ENCODE peak calls at places on chromosomes 3 and 15, in six cellular contexts. I, M, Z, H, Y and K are unnamed samples.

GRCh38 chr3:185317674-185318073 is 45.3 kb upstream of the MAP3K13 start:
- DNase-seq in Y (no peak), H (no peak), I (no peak), M (no peak), Z (no peak), K (no peak)

GRCh38 chr3:161372321-161373260 is 1.3 kb upstream of the SPTSSB start:
- DNase-seq in Z (peak; percentile 74), I (peak; percentile 20), H (peak; percentile 41), Y (peak; percentile 16), M (no peak), K (no peak)

GRCh38 chr15:93030430-93031102 is 58.4 kb downstream of the RGMA start:
- DNase-seq in Y (peak; percentile 55), M (no peak), Z (peak; percentile 91), I (peak; percentile 63), H (peak; percentile 90), K (peak; percentile 22)

GRCh38 chr3:122932251-122932967 is 95.2 kb downstream of the SEMA5B start:
- DNase-seq in Y (no peak), H (no peak), Z (no peak), I (no peak), M (no peak), K (no peak)

GRCh38 chr3:159904911-159905310 is 83.7 kb upstream of the IL12A start:
- DNase-seq in I (no peak), M (no peak), H (no peak), Y (no peak), Z (no peak), K (no peak)

GRCh38 chr3:100080573-100080972 is 33.7 kb downstream of the FILIP1L start:
- DNase-seq in M (no peak), I (no peak), H (no peak), Y (no peak), Z (no peak), K (no peak)

GRCh38 chr15:68797589-68798377 is 22.9 kb downstream of the ANP32A start:
- DNase-seq in H (peak; percentile 49), Z (peak; percentile 45), I (no peak), Y (peak; percentile 27), M (no peak), K (no peak)

GRCh38 chr3:117610156-117610555 is 900.6 kb downstream of the TUSC7 start:
- DNase-seq in Y (no peak), I (no peak), Z (no peak), H (no peak), M (no peak), K (no peak)

GRCh38 chr3:154932633-154933032 is 147.5 kb upstream of the MME start:
- DNase-seq in Z (no peak), M (no peak), H (no peak), I (no peak), Y (no peak), K (no peak)

GRCh38 chr3:11363732-11364131 is 91.5 kb downstream of the ATG7 start:
- DNase-seq in H (no peak), I (no peak), M (no peak), Z (no peak), Y (no peak), K (no peak)

GRCh38 chr15:36465304-36465703 is 114.1 kb upstream of the CDIN1 start:
- DNase-seq in Z (no peak), M (no peak), H (no peak), Y (no peak), I (no peak), K (no peak)

GRCh38 chr15:38029741-38030140 is 95.3 kb downstream of the TMCO5A start:
- DNase-seq in Z (no peak), M (no peak), Y (no peak), H (no peak), I (no peak), K (no peak)

GRCh38 chr3:44680921-44681455 is 31.5 kb upstream of the ZNF502 start:
- DNase-seq in I (no peak), M (no peak), H (no peak), Z (no peak), Y (no peak), K (no peak)

GRCh38 chr15:67177750-67178149 is 76.7 kb downstream of the AAGAB start:
- DNase-seq in M (no peak), Z (no peak), H (no peak), Y (no peak), I (no peak), K (peak; percentile 60)

GRCh38 chr3:72147600-72147999 is 362.7 kb upstream of the PROK2 start:
- DNase-seq in Y (no peak), M (no peak), H (no peak), Z (no peak), I (no peak), K (no peak)

GRCh38 chr15:43100971-43101370 is 4.9 kb downstream of the UBR1 start:
- DNase-seq in Z (no peak), M (no peak), I (no peak), H (no peak), Y (no peak), K (no peak)

GRCh38 chr3:81592101-81592500 is 169.3 kb downstream of the GBE1 start:
- DNase-seq in Z (no peak), I (no peak), H (no peak), Y (no peak), M (no peak), K (no peak)

GRCh38 chr15:81155375-81156218 is 21.5 kb downstream of the CFAP161 start:
- DNase-seq in I (no peak), H (peak; percentile 53), M (peak; percentile 58), Y (no peak), Z (peak; percentile 46), K (no peak)

GRCh38 chr15:78061963-78062427 is 15.5 kb downstream of the TBC1D2B start:
- DNase-seq in H (peak; percentile 52), Z (no peak), I (no peak), Y (no peak), M (no peak), K (no peak)

GRCh38 chr3:53242642-53243041 is 13.2 kb downstream of the TKT start:
- DNase-seq in Z (no peak), Y (no peak), M (no peak), H (no peak), I (no peak), K (no peak)

GRCh38 chr15:94791008-94791407 is 559.6 kb downstream of the MCTP2 start:
- DNase-seq in M (no peak), Z (no peak), H (no peak), Y (no peak), I (no peak), K (no peak)

DNA sequence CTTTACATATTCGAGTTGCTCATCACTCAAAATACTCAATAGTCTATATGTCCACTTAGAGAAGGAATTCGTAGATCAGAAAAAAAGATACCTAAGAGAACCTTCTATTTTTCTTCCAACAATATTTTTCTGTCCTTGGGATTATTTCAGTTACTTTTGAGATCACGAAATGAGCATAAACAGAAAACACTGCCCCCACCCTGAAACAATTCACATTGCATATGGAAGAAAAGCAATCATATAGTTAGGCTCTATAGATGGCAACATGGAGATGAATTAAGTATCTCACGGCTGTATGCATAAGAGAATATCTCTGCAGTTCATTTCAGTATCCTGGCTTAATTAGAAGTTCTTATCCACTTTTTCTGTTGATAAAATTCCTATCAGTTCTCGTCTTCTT is 391.1 kb downstream of the FGF12 start:
- DNase-seq in Z (no peak), H (no peak), Y (no peak), M (no peak), I (no peak), K (no peak)
- TF ChIP-seq CTCF in Z (peak; percentile 43), H (no peak), Y (no peak), M (no peak), I (no peak), K (no peak)

GRCh38 chr15:83652606-83653204 is 1.2 kb upstream of the ADAMTSL3 start:
- DNase-seq in M (no peak), Y (no peak), H (no peak), I (no peak), Z (no peak), K (no peak)

GRCh38 chr15:83655237-83655616 is 1.3 kb downstream of the ADAMTSL3 start:
- DNase-seq in I (no peak), Z (no peak), H (no peak), M (no peak), Y (no peak), K (no peak)

GRCh38 chr15:83653288-83653638 is 660 bp upstream of the ADAMTSL3 start:
- DNase-seq in Y (no peak), M (no peak), H (no peak), I (no peak), Z (no peak), K (no peak)

GRCh38 chr15:83654379-83655236 is 685 bp downstream of the ADAMTSL3 start:
- DNase-seq in M (no peak), Y (peak; percentile 75), Z (no peak), I (no peak), H (no peak), K (no peak)

DNA sequence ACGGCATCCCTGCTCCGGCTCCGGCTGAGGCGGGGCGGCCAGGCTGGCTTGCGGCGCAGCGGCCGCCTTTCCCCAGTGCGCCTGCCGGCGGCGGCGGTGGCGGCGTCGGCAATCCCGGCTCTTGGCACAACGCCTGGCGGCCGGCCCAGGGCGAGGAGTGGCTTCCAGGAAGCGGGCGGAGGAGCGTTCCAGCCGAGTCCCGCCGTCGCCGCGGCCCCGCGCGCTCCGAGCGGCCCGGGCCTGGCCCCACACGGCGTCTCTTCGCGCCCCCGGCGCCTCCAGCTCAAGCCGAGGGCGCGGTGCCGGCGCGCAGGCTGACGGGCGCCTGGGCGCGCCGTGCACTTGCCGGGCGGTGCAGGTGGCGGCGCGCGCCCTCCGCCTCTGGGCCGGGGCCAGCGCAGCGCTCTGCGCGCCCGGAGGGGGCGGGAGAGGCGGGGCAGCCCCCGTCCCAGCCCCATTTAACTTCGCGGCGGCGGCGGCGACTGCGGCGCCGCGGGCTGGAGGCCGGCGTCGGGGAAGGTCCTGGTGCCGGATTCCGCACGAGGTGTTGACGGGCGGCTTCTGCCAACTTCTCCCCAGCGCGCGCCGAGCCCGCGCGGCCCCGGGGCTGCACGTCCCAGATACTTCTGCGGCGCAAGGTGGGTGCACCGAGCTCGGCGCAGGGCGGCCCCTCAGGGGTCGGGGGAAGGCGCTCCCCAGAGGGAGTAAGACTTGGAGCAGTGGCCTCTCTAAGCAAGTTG is at the start of gene ADAMTSL3:
- DNase-seq in H (no peak), Y (peak; percentile 90), M (no peak), Z (peak; percentile 62), I (peak; percentile 55), K (no peak)
- TF ChIP-seq CTCF in H (no peak), Y (no peak), M (no peak), Z (no peak), I (no peak), K (no peak)

GRCh38 chr15:65953622-65954021 is 84.3 kb downstream of the RAB11A start:
- DNase-seq in M (no peak), H (no peak), I (no peak), Y (no peak), Z (no peak), K (no peak)
- TF ChIP-seq CTCF in M (no peak), H (no peak), I (no peak), Y (no peak), Z (no peak), K (no peak)

GRCh38 chr15:25848769-25849430 is 14.2 kb downstream of the ATP10A start:
- DNase-seq in H (no peak), Y (no peak), M (no peak), Z (peak; percentile 56), I (no peak), K (no peak)

GRCh38 chr15:25848325-25848724 is 14.8 kb downstream of the ATP10A start:
- DNase-seq in M (no peak), Z (no peak), Y (no peak), I (no peak), H (no peak), K (no peak)

GRCh38 chr15:25850154-25851111 is 12.7 kb downstream of the ATP10A start:
- DNase-seq in Z (peak; percentile 67), Y (peak; percentile 77), I (no peak), H (peak; percentile 68), M (no peak), K (peak; percentile 35)

GRCh38 chr15:25847066-25847465 is 16.1 kb downstream of the ATP10A start:
- DNase-seq in I (no peak), Z (no peak), M (no peak), Y (no peak), H (no peak), K (no peak)

GRCh38 chr15:25849431-25849921 is 13.7 kb downstream of the ATP10A start:
- DNase-seq in Z (peak; percentile 43), M (peak; percentile 55), Y (no peak), I (no peak), H (no peak), K (peak; percentile 55)
- TF ChIP-seq CTCF in Z (no peak), M (no peak), Y (no peak), I (no peak), H (no peak), K (no peak)